ENCODE peak calls at places on chromosomes 13 and 19, in six cellular contexts. One of them, this sample, is unnamed.

GRCh38 chr19:48501961-48502719 is 9.5 kb downstream of the LMTK3 start:
- DNase-seq in tibial artery: peak; percentile 80
- DNase-seq in left ventricle myocardium inferior: no peak
- DNase-seq in SJCRH30: peak; percentile 51
- DNase-seq in WERI-Rb-1: peak; percentile 91
- DNase-seq in right lobe of liver: peak; percentile 43
- DNase-seq in this sample: no peak

GRCh38 chr13:42707596-42707995 is 73.8 kb upstream of the FAM216B start:
- DNase-seq in tibial artery: no peak
- DNase-seq in left ventricle myocardium inferior: no peak
- DNase-seq in SJCRH30: no peak
- DNase-seq in WERI-Rb-1: no peak
- DNase-seq in right lobe of liver: no peak
- DNase-seq in this sample: no peak

GRCh38 chr13:27043013-27043412 is 128.6 kb downstream of the USP12 start:
- DNase-seq in tibial artery: no peak
- DNase-seq in left ventricle myocardium inferior: no peak
- DNase-seq in SJCRH30: peak; percentile 89
- DNase-seq in WERI-Rb-1: no peak
- DNase-seq in right lobe of liver: no peak
- DNase-seq in this sample: peak; percentile 90

GRCh38 chr13:108115739-108116138 is 99.6 kb downstream of the LIG4 start:
- DNase-seq in tibial artery: no peak
- DNase-seq in left ventricle myocardium inferior: no peak
- DNase-seq in SJCRH30: no peak
- DNase-seq in WERI-Rb-1: no peak
- DNase-seq in right lobe of liver: no peak
- DNase-seq in this sample: no peak

GRCh38 chr13:31998131-31998530 is 33.4 kb upstream of the FRY start:
- DNase-seq in tibial artery: no peak
- DNase-seq in left ventricle myocardium inferior: no peak
- DNase-seq in SJCRH30: no peak
- DNase-seq in WERI-Rb-1: no peak
- DNase-seq in right lobe of liver: no peak
- DNase-seq in this sample: peak; percentile 3

GRCh38 chr19:17616961-17617806 is 61.7 kb downstream of the COLGALT1 start:
- DNase-seq in tibial artery: no peak
- DNase-seq in left ventricle myocardium inferior: no peak
- DNase-seq in SJCRH30: peak; percentile 33
- DNase-seq in WERI-Rb-1: peak; percentile 24
- DNase-seq in right lobe of liver: no peak
- DNase-seq in this sample: no peak

GRCh38 chr19:39301562-39301961 is 5.4 kb downstream of the IFNL1 start:
- DNase-seq in tibial artery: no peak
- DNase-seq in left ventricle myocardium inferior: no peak
- DNase-seq in SJCRH30: no peak
- DNase-seq in WERI-Rb-1: no peak
- DNase-seq in right lobe of liver: no peak
- DNase-seq in this sample: no peak

GRCh38 chr13:43546821-43547220 is 240.0 kb downstream of the ENOX1 start:
- DNase-seq in tibial artery: no peak
- DNase-seq in left ventricle myocardium inferior: no peak
- DNase-seq in SJCRH30: no peak
- DNase-seq in WERI-Rb-1: peak; percentile 47
- DNase-seq in right lobe of liver: no peak
- DNase-seq in this sample: no peak

GRCh38 chr19:22532388-22533310 is 101.5 kb upstream of the ZNF492 start:
- DNase-seq in tibial artery: peak; percentile 83
- DNase-seq in left ventricle myocardium inferior: peak; percentile 64
- DNase-seq in SJCRH30: no peak
- DNase-seq in WERI-Rb-1: no peak
- DNase-seq in right lobe of liver: peak; percentile 69
- DNase-seq in this sample: no peak

GRCh38 chr13:89748716-89749115 is 1598.8 kb upstream of the MIR17HG start:
- DNase-seq in tibial artery: no peak
- DNase-seq in left ventricle myocardium inferior: no peak
- DNase-seq in SJCRH30: peak; percentile 4
- DNase-seq in WERI-Rb-1: no peak
- DNase-seq in right lobe of liver: no peak
- DNase-seq in this sample: peak; percentile 2

GRCh38 chr19:20359933-20360720 is 193.1 kb downstream of the ZNF486 start:
- DNase-seq in tibial artery: no peak
- DNase-seq in left ventricle myocardium inferior: no peak
- DNase-seq in SJCRH30: peak; percentile 7
- DNase-seq in WERI-Rb-1: peak; percentile 69
- DNase-seq in right lobe of liver: no peak
- DNase-seq in this sample: no peak

GRCh38 chr19:35643255-35644205 is 2.0 kb downstream of the ETV2 start:
- DNase-seq in tibial artery: peak; percentile 87
- DNase-seq in left ventricle myocardium inferior: peak; percentile 81
- DNase-seq in SJCRH30: peak; percentile 93
- DNase-seq in WERI-Rb-1: peak; percentile 92
- DNase-seq in right lobe of liver: peak; percentile 90
- DNase-seq in this sample: peak; percentile 86

DNA sequence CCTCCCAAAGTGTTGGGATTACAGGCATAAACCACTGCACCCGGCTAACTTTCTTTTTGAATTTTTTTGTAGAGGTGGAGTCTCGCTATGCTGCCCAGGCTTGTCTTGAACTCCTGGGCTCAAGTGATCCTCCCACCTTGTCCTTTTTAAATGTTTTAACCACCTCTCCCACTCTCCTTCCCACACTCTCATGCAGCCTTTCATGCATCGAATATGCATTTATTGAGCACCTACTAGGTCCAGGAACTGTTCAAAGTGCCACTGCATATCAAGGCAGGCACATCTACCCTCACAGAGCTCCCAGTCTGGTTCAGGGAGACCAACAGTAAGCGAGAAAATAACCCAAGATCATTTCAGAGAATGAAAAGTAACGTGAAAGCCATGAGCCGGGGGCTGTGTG is 1.2 kb downstream of the TICAM1 start:
- DNase-seq in tibial artery: no peak
- DNase-seq in left ventricle myocardium inferior: no peak
- DNase-seq in SJCRH30: no peak
- DNase-seq in WERI-Rb-1: no peak
- DNase-seq in right lobe of liver: no peak
- DNase-seq in this sample: no peak
- H3K4me3 ChIP-seq in tibial artery: peak overlapping the region; percentile 83
- H3K4me3 ChIP-seq in left ventricle myocardium inferior: peak overlapping the region; percentile 97
- H3K4me3 ChIP-seq in SJCRH30: no peak overlapping the region
- H3K4me3 ChIP-seq in WERI-Rb-1: no peak overlapping the region
- H3K4me3 ChIP-seq in right lobe of liver: peak overlapping the region; percentile 97
- H3K4me3 ChIP-seq in this sample: no peak overlapping the region

DNA sequence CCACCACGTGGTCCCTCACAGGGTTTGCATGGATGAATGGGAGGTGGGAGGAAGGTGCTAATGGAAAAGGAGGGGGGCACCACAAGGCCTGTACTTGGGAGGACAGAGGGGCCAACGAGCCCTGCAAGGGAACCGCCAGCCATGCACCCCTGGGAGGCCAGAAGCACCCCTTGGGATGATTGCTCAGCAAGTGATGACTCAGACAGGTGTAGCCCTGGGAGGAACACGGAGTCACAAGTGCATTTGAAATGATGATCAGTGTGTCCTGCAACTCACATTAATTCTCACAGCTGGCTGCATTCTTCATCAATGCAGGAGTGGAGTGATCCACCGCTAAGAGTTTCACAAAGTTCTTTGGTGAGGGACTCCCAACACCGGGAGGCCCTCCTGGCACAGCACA is 82.8 kb upstream of the ZNF254 start:
- DNase-seq in tibial artery: no peak
- DNase-seq in left ventricle myocardium inferior: no peak
- DNase-seq in SJCRH30: no peak
- DNase-seq in WERI-Rb-1: no peak
- DNase-seq in right lobe of liver: no peak
- DNase-seq in this sample: no peak
- H3K9me3 ChIP-seq in tibial artery: peaks cover 4% of the 10 kb centered on the region
- H3K9me3 ChIP-seq in left ventricle myocardium inferior: no peaks in the 10 kb centered on the region
- H3K9me3 ChIP-seq in SJCRH30: no peaks in the 10 kb centered on the region
- H3K9me3 ChIP-seq in WERI-Rb-1: peaks cover 21% of the 10 kb centered on the region
- H3K9me3 ChIP-seq in right lobe of liver: no peaks in the 10 kb centered on the region
- H3K9me3 ChIP-seq in this sample: no peaks in the 10 kb centered on the region

GRCh38 chr13:49561064-49561410 is 24.3 kb downstream of the RCBTB1 start:
- DNase-seq in tibial artery: no peak
- DNase-seq in left ventricle myocardium inferior: no peak
- DNase-seq in SJCRH30: no peak
- DNase-seq in WERI-Rb-1: peak; percentile 12
- DNase-seq in right lobe of liver: no peak
- DNase-seq in this sample: peak; percentile 52

GRCh38 chr13:49567501-49567900 is 17.9 kb downstream of the RCBTB1 start:
- DNase-seq in tibial artery: no peak
- DNase-seq in left ventricle myocardium inferior: no peak
- DNase-seq in SJCRH30: no peak
- DNase-seq in WERI-Rb-1: peak; percentile 10
- DNase-seq in right lobe of liver: no peak
- DNase-seq in this sample: no peak

GRCh38 chr13:49559006-49559405 is 26.4 kb downstream of the RCBTB1 start:
- DNase-seq in tibial artery: no peak
- DNase-seq in left ventricle myocardium inferior: no peak
- DNase-seq in SJCRH30: no peak
- DNase-seq in WERI-Rb-1: no peak
- DNase-seq in right lobe of liver: no peak
- DNase-seq in this sample: no peak

GRCh38 chr13:49560270-49561063 is 24.9 kb downstream of the RCBTB1 start:
- DNase-seq in tibial artery: no peak
- DNase-seq in left ventricle myocardium inferior: no peak
- DNase-seq in SJCRH30: no peak
- DNase-seq in WERI-Rb-1: peak; percentile 14
- DNase-seq in right lobe of liver: peak; percentile 64
- DNase-seq in this sample: peak; percentile 12

GRCh38 chr13:49563513-49563912 is 21.8 kb downstream of the RCBTB1 start:
- DNase-seq in tibial artery: no peak
- DNase-seq in left ventricle myocardium inferior: no peak
- DNase-seq in SJCRH30: no peak
- DNase-seq in WERI-Rb-1: no peak
- DNase-seq in right lobe of liver: no peak
- DNase-seq in this sample: peak; percentile 69
- H3K4me3 ChIP-seq in tibial artery: no peak overlapping the region
- H3K4me3 ChIP-seq in left ventricle myocardium inferior: no peak overlapping the region
- H3K4me3 ChIP-seq in SJCRH30: no peak overlapping the region
- H3K4me3 ChIP-seq in WERI-Rb-1: no peak overlapping the region
- H3K4me3 ChIP-seq in right lobe of liver: no peak overlapping the region
- H3K4me3 ChIP-seq in this sample: no peak overlapping the region

GRCh38 chr19:9570255-9570654 is 14.0 kb downstream of the ZNF121 start:
- DNase-seq in tibial artery: no peak
- DNase-seq in left ventricle myocardium inferior: no peak
- DNase-seq in SJCRH30: no peak
- DNase-seq in WERI-Rb-1: no peak
- DNase-seq in right lobe of liver: no peak
- DNase-seq in this sample: no peak

GRCh38 chr19:9565900-9566705 is 18.2 kb downstream of the ZNF121 start:
- DNase-seq in tibial artery: no peak
- DNase-seq in left ventricle myocardium inferior: no peak
- DNase-seq in SJCRH30: no peak
- DNase-seq in WERI-Rb-1: no peak
- DNase-seq in right lobe of liver: no peak
- DNase-seq in this sample: no peak

DNA sequence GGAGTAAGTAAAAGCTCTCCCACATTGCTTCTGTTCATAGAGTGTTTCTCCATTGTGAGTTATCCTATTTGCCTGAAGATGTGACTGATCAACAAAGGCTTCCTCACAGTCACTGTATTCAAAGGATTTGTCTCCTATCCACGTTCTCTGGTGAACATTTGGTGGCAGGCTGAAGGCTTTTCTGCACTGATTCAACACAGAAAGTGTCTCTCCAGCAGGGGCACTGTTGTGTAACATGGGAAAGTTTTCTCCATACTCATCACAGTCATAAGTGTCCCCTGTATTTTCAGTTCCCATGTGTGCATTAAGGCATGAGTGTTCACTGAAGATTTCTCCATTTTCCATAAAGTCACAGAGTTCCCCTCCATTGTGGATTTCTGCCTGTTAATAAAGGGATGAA is 17.6 kb downstream of the ZNF121 start:
- DNase-seq in tibial artery: no peak
- DNase-seq in left ventricle myocardium inferior: no peak
- DNase-seq in SJCRH30: no peak
- DNase-seq in WERI-Rb-1: no peak
- DNase-seq in right lobe of liver: no peak
- DNase-seq in this sample: no peak
- H3K9me3 ChIP-seq in tibial artery: peaks cover 95% of the 10 kb centered on the region
- H3K9me3 ChIP-seq in left ventricle myocardium inferior: peaks cover 100% of the 10 kb centered on the region
- H3K9me3 ChIP-seq in SJCRH30: peaks cover 54% of the 10 kb centered on the region
- H3K9me3 ChIP-seq in WERI-Rb-1: peaks cover 19% of the 10 kb centered on the region
- H3K9me3 ChIP-seq in right lobe of liver: peaks cover 61% of the 10 kb centered on the region
- H3K9me3 ChIP-seq in this sample: peaks cover 13% of the 10 kb centered on the region

GRCh38 chr13:110984798-110985197 is 69.9 kb upstream of the ANKRD10 start:
- DNase-seq in tibial artery: no peak
- DNase-seq in left ventricle myocardium inferior: no peak
- DNase-seq in SJCRH30: no peak
- DNase-seq in WERI-Rb-1: no peak
- DNase-seq in right lobe of liver: no peak
- DNase-seq in this sample: no peak
- H3K4me3 ChIP-seq in tibial artery: no peak overlapping the region
- H3K4me3 ChIP-seq in left ventricle myocardium inferior: no peak overlapping the region
- H3K4me3 ChIP-seq in SJCRH30: no peak overlapping the region
- H3K4me3 ChIP-seq in WERI-Rb-1: no peak overlapping the region
- H3K4me3 ChIP-seq in right lobe of liver: no peak overlapping the region
- H3K4me3 ChIP-seq in this sample: no peak overlapping the region

DNA sequence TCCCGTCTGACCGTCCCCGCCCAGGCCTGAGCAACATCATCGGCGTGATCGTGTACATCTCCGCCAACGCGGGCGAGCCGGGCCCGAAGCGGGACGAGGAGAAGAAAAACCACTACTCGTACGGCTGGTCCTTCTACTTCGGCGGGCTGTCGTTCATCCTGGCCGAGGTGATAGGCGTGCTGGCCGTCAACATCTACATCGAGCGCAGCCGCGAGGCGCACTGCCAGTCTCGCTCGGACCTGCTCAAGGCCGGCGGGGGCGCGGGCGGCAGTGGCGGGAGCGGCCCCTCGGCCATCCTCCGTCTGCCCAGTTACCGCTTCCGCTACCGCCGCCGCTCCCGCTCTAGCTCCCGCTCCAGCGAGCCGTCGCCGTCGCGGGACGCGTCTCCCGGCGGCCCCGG is 9.4 kb upstream of the CACNG6 start:
- DNase-seq in tibial artery: no peak
- DNase-seq in left ventricle myocardium inferior: no peak
- DNase-seq in SJCRH30: no peak
- DNase-seq in WERI-Rb-1: no peak
- DNase-seq in right lobe of liver: no peak
- DNase-seq in this sample: peak; percentile 41
- H3K9me3 ChIP-seq in tibial artery: no peaks in the 10 kb centered on the region
- H3K9me3 ChIP-seq in left ventricle myocardium inferior: no peaks in the 10 kb centered on the region
- H3K9me3 ChIP-seq in SJCRH30: no peaks in the 10 kb centered on the region
- H3K9me3 ChIP-seq in WERI-Rb-1: peaks cover 3% of the 10 kb centered on the region
- H3K9me3 ChIP-seq in right lobe of liver: no peaks in the 10 kb centered on the region
- H3K9me3 ChIP-seq in this sample: no peaks in the 10 kb centered on the region